ENCODE peak calls at places on chromosomes 11 and 22, in ten cellular contexts. P, K, B, M, G, E, X, F, S and J are unnamed samples.

GRCh38 chr22:28952857-28953256 is 69.5 kb downstream of the ZNRF3 start:
- DNase-seq in K (no peak), M (no peak), F (no peak), P (peak), B (no peak), S (no peak), X (no peak), E (no peak), G (no peak), J (no peak)

GRCh38 chr11:66373261-66373660 is 1.7 kb upstream of the SLC29A2 start:
- DNase-seq in X (peak), E (no peak), S (no peak), P (no peak), B (no peak), K (no peak), G (no peak), M (no peak), F (no peak), J (no peak)

GRCh38 chr11:127055240-127055639 is 54.7 kb upstream of the KIRREL3 start:
- DNase-seq in K (no peak), X (no peak), P (no peak), G (no peak), E (no peak), F (no peak), M (no peak), S (no peak), B (no peak), J (no peak)

GRCh38 chr11:108551653-108552462 is 41.7 kb downstream of the EXPH5 start:
- DNase-seq in G (no peak), K (no peak), S (no peak), P (peak), X (no peak), E (no peak), B (no peak), F (no peak), M (no peak), J (no peak)

GRCh38 chr11:789951-790350 is at the start of gene CEND1:
- DNase-seq in G (no peak), E (no peak), M (peak), S (peak), F (peak), X (peak), B (peak), K (no peak), P (peak), J (no peak)

GRCh38 chr11:65060913-65061408 is 2.6 kb upstream of the NAALADL1 start:
- DNase-seq in M (no peak), E (no peak), G (no peak), B (no peak), F (no peak), X (no peak), P (no peak), K (no peak), S (no peak), J (no peak)

GRCh38 chr11:44738791-44739190 is 12.0 kb downstream of the TSPAN18 start:
- DNase-seq in F (no peak), S (no peak), M (no peak), K (no peak), B (no peak), X (no peak), P (no peak), G (no peak), E (no peak), J (no peak)

GRCh38 chr22:43819691-43820670 is 7.9 kb upstream of the EFCAB6 start:
- DNase-seq in S (no peak), X (no peak), P (no peak), G (no peak), K (no peak), E (no peak), M (peak), F (peak), B (no peak), J (no peak)

GRCh38 chr11:117600261-117600783 is 196.7 kb downstream of the DSCAML1 start:
- DNase-seq in F (peak), G (no peak), M (peak), E (no peak), X (no peak), K (no peak), P (no peak), S (no peak), B (peak), J (no peak)

GRCh38 chr11:68441466-68442230 is 18.9 kb upstream of the PPP6R3 start:
- DNase-seq in F (no peak), G (no peak), E (no peak), X (no peak), P (peak), M (peak), B (no peak), S (no peak), K (no peak), J (no peak)

GRCh38 chr11:61281581-61282250 is 13.4 kb downstream of the VWCE start:
- DNase-seq in K (no peak), X (no peak), P (no peak), G (peak), S (peak), B (no peak), E (no peak), M (no peak), F (no peak), J (no peak)

GRCh38 chr11:78664606-78665005 is 89.9 kb upstream of the NARS2 start:
- DNase-seq in G (no peak), E (no peak), P (peak), X (no peak), M (no peak), F (no peak), K (no peak), S (no peak), B (no peak), J (no peak)

GRCh38 chr11:67262731-67263675 is 3.3 kb upstream of the GRK2 start:
- DNase-seq in F (peak), S (peak), M (peak), K (peak), X (peak), B (peak), E (peak), P (peak), G (peak), J (peak)

GRCh38 chr11:2708757-2709281 is 9.0 kb upstream of the KCNQ1OT1 start:
- DNase-seq in P (peak), M (no peak), X (no peak), K (no peak), G (no peak), F (no peak), E (no peak), S (no peak), B (no peak), J (no peak)

GRCh38 chr11:79388201-79388600 is 52.6 kb downstream of the TENM4 start:
- DNase-seq in E (no peak), B (no peak), P (no peak), F (no peak), G (no peak), X (no peak), S (no peak), K (no peak), M (no peak), J (no peak)

GRCh38 chr22:39622881-39623367 is 52.4 kb downstream of the CACNA1I start:
- DNase-seq in B (no peak), K (peak), S (peak), P (peak), F (no peak), X (peak), G (peak), E (peak), M (no peak), J (no peak)

GRCh38 chr11:10268746-10269487 is 25.1 kb downstream of the SBF2 start:
- DNase-seq in S (no peak), P (peak), B (no peak), K (no peak), X (no peak), F (no peak), M (no peak), G (no peak), E (no peak), J (no peak)

GRCh38 chr11:62169935-62170334 is 20.1 kb upstream of the SCGB1D1 start:
- DNase-seq in K (no peak), F (no peak), M (no peak), P (no peak), E (no peak), X (no peak), S (no peak), B (no peak), G (no peak), J (no peak)

GRCh38 chr22:49962012-49962750 is 1.6 kb downstream of the PIM3 start:
- DNase-seq in X (peak), E (peak), P (peak), G (peak), M (peak), S (no peak), B (peak), F (peak), K (no peak), J (peak)

GRCh38 chr11:128379587-128380279 is 207.6 kb downstream of the ETS1 start:
- DNase-seq in E (peak), F (no peak), K (peak), G (no peak), M (no peak), X (no peak), S (no peak), B (no peak), P (no peak), J (no peak)

GRCh38 chr22:36445158-36445668 is 36.2 kb downstream of the TXN2 start:
- DNase-seq in M (no peak), B (no peak), G (no peak), E (no peak), F (no peak), K (no peak), P (peak), X (peak), S (no peak), J (no peak)

GRCh38 chr22:39013923-39014722 is at the start of gene APOBEC3C:
- DNase-seq in F (no peak), B (no peak), G (peak), X (peak), E (peak), K (peak), P (peak), M (peak), S (peak), J (peak)

GRCh38 chr11:111349191-111349695 is 29.8 kb downstream of the POU2AF1 start:
- DNase-seq in B (no peak), G (no peak), M (peak), X (no peak), P (no peak), E (no peak), F (no peak), S (no peak), K (no peak), J (no peak)